ENCODE peak calls at places on chromosomes 4 and X, in five cellular contexts. One of them, this sample, is unnamed.

GRCh38 chr4:128979934-128980333 is 113.4 kb downstream of the SCLT1 start:
- DNase-seq in HFF-Myc: peak; percentile 54
- DNase-seq in nephron progenitor cell: no peak
- DNase-seq in lower leg skin: no peak
- DNase-seq in CD8-positive, alpha-beta T cell: no peak
- DNase-seq in this sample: no peak

GRCh38 chr4:85952518-85952917 is 407.3 kb downstream of the MAPK10 start:
- DNase-seq in HFF-Myc: no peak
- DNase-seq in lower leg skin: no peak
- DNase-seq in nephron progenitor cell: no peak
- DNase-seq in CD8-positive, alpha-beta T cell: no peak
- DNase-seq in this sample: no peak

GRCh38 chr4:77862478-77863216 is at the start of gene MRPL1:
- DNase-seq in CD8-positive, alpha-beta T cell: peak; percentile 88
- DNase-seq in HFF-Myc: peak; percentile 92
- DNase-seq in nephron progenitor cell: peak; percentile 76
- DNase-seq in lower leg skin: peak; percentile 93
- DNase-seq in this sample: peak; percentile 88

GRCh38 chrX:22081475-22082092 is 49.5 kb downstream of the PHEX start:
- DNase-seq in nephron progenitor cell: peak; percentile 75
- DNase-seq in lower leg skin: no peak
- DNase-seq in CD8-positive, alpha-beta T cell: peak; percentile 59
- DNase-seq in HFF-Myc: peak; percentile 24
- DNase-seq in this sample: peak; percentile 83

GRCh38 chrX:34943235-34943634 is 639 bp downstream of the FAM47B start:
- DNase-seq in nephron progenitor cell: no peak
- DNase-seq in CD8-positive, alpha-beta T cell: no peak
- DNase-seq in HFF-Myc: no peak
- DNase-seq in lower leg skin: no peak
- DNase-seq in this sample: peak; percentile 14

GRCh38 chr4:56731857-56732256 is 50.8 kb upstream of the HOPX start:
- DNase-seq in nephron progenitor cell: no peak
- DNase-seq in CD8-positive, alpha-beta T cell: no peak
- DNase-seq in HFF-Myc: no peak
- DNase-seq in lower leg skin: peak; percentile 34
- DNase-seq in this sample: no peak

GRCh38 chr4:83179205-83179604 is 64.7 kb upstream of the PLAC8 start:
- DNase-seq in nephron progenitor cell: no peak
- DNase-seq in HFF-Myc: no peak
- DNase-seq in lower leg skin: no peak
- DNase-seq in CD8-positive, alpha-beta T cell: no peak
- DNase-seq in this sample: no peak

GRCh38 chr4:101599620-101600019 is 190.9 kb upstream of the BANK1 start:
- DNase-seq in HFF-Myc: no peak
- DNase-seq in CD8-positive, alpha-beta T cell: no peak
- DNase-seq in nephron progenitor cell: no peak
- DNase-seq in lower leg skin: no peak
- DNase-seq in this sample: no peak

GRCh38 chr4:163582688-163583087 is 88.2 kb downstream of the TMA16 start:
- DNase-seq in nephron progenitor cell: no peak
- DNase-seq in lower leg skin: no peak
- DNase-seq in HFF-Myc: no peak
- DNase-seq in CD8-positive, alpha-beta T cell: no peak
- DNase-seq in this sample: no peak

GRCh38 chrX:13607996-13608365 is 38.6 kb downstream of the EGFL6 start:
- DNase-seq in nephron progenitor cell: no peak
- DNase-seq in HFF-Myc: no peak
- DNase-seq in CD8-positive, alpha-beta T cell: no peak
- DNase-seq in lower leg skin: no peak
- DNase-seq in this sample: no peak

GRCh38 chr4:797066-797465 is 28.9 kb downstream of the CPLX1 start:
- DNase-seq in nephron progenitor cell: no peak
- DNase-seq in HFF-Myc: no peak
- DNase-seq in CD8-positive, alpha-beta T cell: no peak
- DNase-seq in lower leg skin: no peak
- DNase-seq in this sample: no peak

GRCh38 chr4:175891863-175892262 is 79.8 kb upstream of the GPM6A start:
- DNase-seq in lower leg skin: no peak
- DNase-seq in CD8-positive, alpha-beta T cell: no peak
- DNase-seq in nephron progenitor cell: no peak
- DNase-seq in HFF-Myc: no peak
- DNase-seq in this sample: no peak

GRCh38 chr4:23091674-23092073 is 398.9 kb downstream of the GBA3 start:
- DNase-seq in HFF-Myc: no peak
- DNase-seq in CD8-positive, alpha-beta T cell: no peak
- DNase-seq in lower leg skin: no peak
- DNase-seq in nephron progenitor cell: no peak
- DNase-seq in this sample: no peak

GRCh38 chr4:128528793-128529553 is 241.4 kb upstream of the PGRMC2 start:
- DNase-seq in CD8-positive, alpha-beta T cell: no peak
- DNase-seq in lower leg skin: peak; percentile 68
- DNase-seq in HFF-Myc: peak; percentile 90
- DNase-seq in nephron progenitor cell: no peak
- DNase-seq in this sample: no peak

GRCh38 chrX:1391370-1391706 is 575 bp downstream of the SLC25A6 start:
- DNase-seq in lower leg skin: no peak
- DNase-seq in CD8-positive, alpha-beta T cell: peak; percentile 98
- DNase-seq in nephron progenitor cell: peak; percentile 95
- DNase-seq in HFF-Myc: no peak
- DNase-seq in this sample: no peak

GRCh38 chr4:71553605-71554004 is 214.8 kb downstream of the SLC4A4 start:
- DNase-seq in lower leg skin: no peak
- DNase-seq in nephron progenitor cell: no peak
- DNase-seq in HFF-Myc: no peak
- DNase-seq in CD8-positive, alpha-beta T cell: no peak
- DNase-seq in this sample: no peak

GRCh38 chr4:105894570-105895323 is 524 bp upstream of the NPNT start:
- DNase-seq in HFF-Myc: no peak
- DNase-seq in lower leg skin: no peak
- DNase-seq in nephron progenitor cell: no peak
- DNase-seq in CD8-positive, alpha-beta T cell: no peak
- DNase-seq in this sample: peak; percentile 74

GRCh38 chrX:37787353-37787869 is 7.6 kb downstream of the CYBB start:
- DNase-seq in CD8-positive, alpha-beta T cell: no peak
- DNase-seq in nephron progenitor cell: no peak
- DNase-seq in HFF-Myc: no peak
- DNase-seq in lower leg skin: peak; percentile 13
- DNase-seq in this sample: no peak

GRCh38 chr4:74320559-74321118 is 12.4 kb downstream of the EPGN start:
- DNase-seq in CD8-positive, alpha-beta T cell: no peak
- DNase-seq in HFF-Myc: peak; percentile 52
- DNase-seq in nephron progenitor cell: no peak
- DNase-seq in lower leg skin: no peak
- DNase-seq in this sample: no peak

GRCh38 chr4:38133711-38134480 is 173.7 kb downstream of the PTTG2 start:
- DNase-seq in CD8-positive, alpha-beta T cell: no peak
- DNase-seq in nephron progenitor cell: no peak
- DNase-seq in lower leg skin: no peak
- DNase-seq in HFF-Myc: no peak
- DNase-seq in this sample: no peak

GRCh38 chrX:16633754-16634153 is 16.2 kb upstream of the S100G start:
- DNase-seq in lower leg skin: no peak
- DNase-seq in CD8-positive, alpha-beta T cell: no peak
- DNase-seq in nephron progenitor cell: no peak
- DNase-seq in HFF-Myc: no peak
- DNase-seq in this sample: no peak

GRCh38 chr4:168707205-168707604 is 210.4 kb downstream of the PALLD start:
- DNase-seq in nephron progenitor cell: no peak
- DNase-seq in HFF-Myc: no peak
- DNase-seq in lower leg skin: no peak
- DNase-seq in CD8-positive, alpha-beta T cell: no peak
- DNase-seq in this sample: no peak

GRCh38 chrX:2264179-2265030 is 236.4 kb downstream of the DHRSX start:
- DNase-seq in HFF-Myc: no peak
- DNase-seq in lower leg skin: no peak
- DNase-seq in nephron progenitor cell: no peak
- DNase-seq in CD8-positive, alpha-beta T cell: no peak
- DNase-seq in this sample: no peak

GRCh38 chrX:19904778-19905367 is 17.5 kb upstream of the SH3KBP1 start:
- DNase-seq in lower leg skin: no peak
- DNase-seq in HFF-Myc: no peak
- DNase-seq in CD8-positive, alpha-beta T cell: no peak
- DNase-seq in nephron progenitor cell: peak; percentile 12
- DNase-seq in this sample: no peak

GRCh38 chr4:26466871-26467270 is 23.4 kb downstream of the CCKAR start:
- DNase-seq in nephron progenitor cell: no peak
- DNase-seq in lower leg skin: no peak
- DNase-seq in CD8-positive, alpha-beta T cell: no peak
- DNase-seq in HFF-Myc: no peak
- DNase-seq in this sample: no peak

GRCh38 chr4:123481034-123481433 is 84.4 kb downstream of the SPRY1 start:
- DNase-seq in lower leg skin: no peak
- DNase-seq in CD8-positive, alpha-beta T cell: no peak
- DNase-seq in HFF-Myc: no peak
- DNase-seq in nephron progenitor cell: no peak
- DNase-seq in this sample: no peak

GRCh38 chr4:123478859-123479345 is 82.3 kb downstream of the SPRY1 start:
- DNase-seq in CD8-positive, alpha-beta T cell: no peak
- DNase-seq in HFF-Myc: no peak
- DNase-seq in lower leg skin: no peak
- DNase-seq in nephron progenitor cell: peak; percentile 57
- DNase-seq in this sample: no peak

GRCh38 chr4:123476089-123476488 is 79.5 kb downstream of the SPRY1 start:
- DNase-seq in HFF-Myc: no peak
- DNase-seq in lower leg skin: no peak
- DNase-seq in CD8-positive, alpha-beta T cell: no peak
- DNase-seq in nephron progenitor cell: no peak
- DNase-seq in this sample: no peak

GRCh38 chr4:123477804-123478209 is 81.2 kb downstream of the SPRY1 start:
- DNase-seq in nephron progenitor cell: no peak
- DNase-seq in CD8-positive, alpha-beta T cell: no peak
- DNase-seq in lower leg skin: no peak
- DNase-seq in HFF-Myc: no peak
- DNase-seq in this sample: peak; percentile 69

GRCh38 chr4:123479944-123480343 is 83.3 kb downstream of the SPRY1 start:
- DNase-seq in HFF-Myc: no peak
- DNase-seq in nephron progenitor cell: no peak
- DNase-seq in CD8-positive, alpha-beta T cell: no peak
- DNase-seq in lower leg skin: no peak
- DNase-seq in this sample: no peak
- TF ChIP-seq CTCF in HFF-Myc: no peak
- TF ChIP-seq CTCF in nephron progenitor cell: no peak
- TF ChIP-seq CTCF in CD8-positive, alpha-beta T cell: no peak
- TF ChIP-seq CTCF in lower leg skin: no peak
- TF ChIP-seq CTCF in this sample: no peak

DNA sequence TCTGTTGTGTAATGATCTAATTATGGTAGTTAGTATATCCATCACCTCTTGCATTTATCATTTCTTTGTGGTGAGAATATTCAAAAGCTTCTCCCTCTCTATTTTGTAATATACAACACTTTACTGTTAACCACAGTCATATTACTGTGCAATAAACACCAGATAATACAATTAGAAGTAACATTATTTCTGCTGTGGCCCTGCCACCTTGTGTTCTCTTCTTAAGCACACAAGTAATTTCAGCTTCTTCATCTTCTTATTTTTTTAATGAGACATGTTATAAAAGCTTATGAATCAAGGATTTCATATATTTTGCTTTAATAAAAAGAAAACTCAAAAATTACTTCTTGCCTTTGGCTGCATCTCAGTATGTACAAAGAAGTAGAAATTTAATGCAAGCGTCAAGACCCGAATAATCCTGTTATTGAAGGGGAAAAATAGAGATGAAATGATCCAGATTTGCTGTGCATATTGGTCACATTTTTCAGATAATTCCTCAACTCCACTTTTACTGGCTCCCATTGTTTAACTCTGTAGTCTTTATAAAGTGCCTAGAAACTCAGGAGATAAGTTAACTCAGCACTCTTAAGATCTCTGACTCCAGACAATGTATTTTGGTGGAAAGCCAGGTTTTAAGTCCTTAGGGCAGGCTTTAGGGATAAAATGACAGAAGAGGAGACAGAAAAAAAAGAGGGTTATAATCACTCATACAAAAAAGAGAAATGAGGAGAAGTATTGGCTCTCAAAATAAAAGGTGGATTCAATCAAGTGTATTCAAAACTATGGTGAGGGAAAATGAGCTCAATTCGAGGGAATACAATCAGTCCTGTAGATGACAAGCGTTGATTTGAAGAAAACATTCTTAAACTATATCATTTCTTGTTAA is 675.0 kb upstream of the INTU start:
- DNase-seq in lower leg skin: no peak
- DNase-seq in CD8-positive, alpha-beta T cell: no peak
- DNase-seq in HFF-Myc: no peak
- DNase-seq in nephron progenitor cell: no peak
- DNase-seq in this sample: no peak
- TF ChIP-seq CTCF in lower leg skin: no peak
- TF ChIP-seq CTCF in CD8-positive, alpha-beta T cell: no peak
- TF ChIP-seq CTCF in HFF-Myc: no peak
- TF ChIP-seq CTCF in nephron progenitor cell: no peak
- TF ChIP-seq CTCF in this sample: no peak

DNA sequence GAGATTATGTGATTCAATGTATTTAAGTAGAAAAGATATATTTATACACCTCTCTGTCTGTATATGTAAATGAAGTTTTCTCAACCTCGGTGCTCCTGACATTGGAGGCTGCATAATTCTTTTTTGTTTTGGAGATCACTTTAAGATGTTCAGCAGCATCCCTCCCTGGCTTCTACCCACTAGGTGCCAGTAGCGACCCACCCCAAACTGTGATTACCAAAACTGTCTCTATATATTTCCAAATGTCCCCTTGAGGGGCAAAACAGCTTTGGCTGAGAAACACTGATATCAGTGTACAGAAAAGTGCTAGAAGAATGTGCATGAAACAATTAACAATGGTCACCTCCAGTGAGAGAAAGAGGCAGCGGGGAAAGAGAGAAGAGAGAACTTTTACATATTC is 51.2 kb downstream of the DCX start:
- DNase-seq in CD8-positive, alpha-beta T cell: no peak
- DNase-seq in lower leg skin: no peak
- DNase-seq in HFF-Myc: no peak
- DNase-seq in nephron progenitor cell: no peak
- DNase-seq in this sample: no peak
- TF ChIP-seq CTCF in CD8-positive, alpha-beta T cell: no peak
- TF ChIP-seq CTCF in lower leg skin: no peak
- TF ChIP-seq CTCF in HFF-Myc: no peak
- TF ChIP-seq CTCF in nephron progenitor cell: no peak
- TF ChIP-seq CTCF in this sample: no peak

DNA sequence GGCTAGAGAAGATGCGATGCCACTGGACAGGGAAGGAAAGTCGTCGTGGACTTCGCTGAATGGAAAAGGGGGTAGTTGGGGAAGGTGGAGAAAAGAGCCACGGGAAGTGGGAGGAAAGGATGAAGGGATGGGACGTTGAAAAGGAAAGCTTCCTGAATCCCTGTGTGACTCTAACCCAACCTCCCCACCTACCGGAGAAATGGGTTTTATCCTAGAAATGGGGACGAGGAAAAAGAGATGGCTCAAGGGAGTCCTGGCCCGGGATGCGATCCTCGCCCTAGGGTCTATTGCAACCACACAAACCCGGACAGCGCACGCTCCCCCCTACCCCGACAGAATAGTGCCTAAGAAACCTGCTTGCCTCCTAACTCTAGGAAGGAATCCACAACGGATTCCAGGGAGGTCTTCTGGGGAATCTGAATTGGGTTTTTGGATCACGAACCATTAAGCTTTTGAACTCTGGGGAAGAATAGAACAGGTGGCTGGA is 738 bp upstream of the TSPAN5 start:
- DNase-seq in lower leg skin: no peak
- DNase-seq in nephron progenitor cell: peak; percentile 21
- DNase-seq in CD8-positive, alpha-beta T cell: no peak
- DNase-seq in HFF-Myc: no peak
- DNase-seq in this sample: no peak
- TF ChIP-seq CTCF in lower leg skin: no peak
- TF ChIP-seq CTCF in nephron progenitor cell: no peak
- TF ChIP-seq CTCF in CD8-positive, alpha-beta T cell: no peak
- TF ChIP-seq CTCF in HFF-Myc: peak; percentile 18
- TF ChIP-seq CTCF in this sample: no peak

GRCh38 chr4:3418029-3418762 is 23.6 kb upstream of the HGFAC start:
- DNase-seq in HFF-Myc: no peak
- DNase-seq in lower leg skin: no peak
- DNase-seq in CD8-positive, alpha-beta T cell: no peak
- DNase-seq in nephron progenitor cell: no peak
- DNase-seq in this sample: peak; percentile 35
- TF ChIP-seq CTCF in HFF-Myc: peak; percentile 21
- TF ChIP-seq CTCF in lower leg skin: no peak
- TF ChIP-seq CTCF in CD8-positive, alpha-beta T cell: no peak
- TF ChIP-seq CTCF in nephron progenitor cell: no peak
- TF ChIP-seq CTCF in this sample: no peak

This sample was measured in Peyer's patch.